ENCODE peak calls at places on chromosomes 6 and 20, in six cellular contexts. L, R, H, W, V and M are unnamed samples.

GRCh38 chr6:141848029-141848890 is 284.5 kb upstream of the GJE1 start:
- DNase-seq in L (peak; percentile 33), R (no peak), H (peak; percentile 13), W (no peak), V (peak; percentile 32), M (no peak)

GRCh38 chr6:41894366-41895299 is 542 bp downstream of the USP49 start:
- DNase-seq in L (no peak), R (peak; percentile 61), H (peak; percentile 54), W (no peak), V (peak; percentile 17), M (peak; percentile 10)

GRCh38 chr20:42749548-42749947 is 440.2 kb downstream of the PTPRT start:
- DNase-seq in L (no peak), R (no peak), H (no peak), W (no peak), V (no peak), M (peak; percentile 1)

GRCh38 chr20:50593005-50593335 is 82.8 kb downstream of the PTPN1 start:
- DNase-seq in L (no peak), R (no peak), H (no peak), W (no peak), V (no peak), M (no peak)

GRCh38 chr6:53280207-53280606 is 68.5 kb downstream of the ELOVL5 start:
- DNase-seq in L (peak; percentile 19), R (no peak), H (no peak), W (no peak), V (no peak), M (no peak)

GRCh38 chr6:16121339-16121738 is 7.5 kb upstream of the MYLIP start:
- DNase-seq in L (no peak), R (no peak), H (no peak), W (no peak), V (no peak), M (no peak)

GRCh38 chr6:10721850-10722569 is 860 bp upstream of the TMEM14C start:
- DNase-seq in L (no peak), R (no peak), H (no peak), W (no peak), V (no peak), M (no peak)

GRCh38 chr6:41605649-41606048 is 32.6 kb upstream of the MDFI start:
- DNase-seq in L (no peak), R (no peak), H (no peak), W (no peak), V (no peak), M (no peak)

GRCh38 chr6:32177182-32177787 is 920 bp upstream of the RNF5 start:
- DNase-seq in L (peak; percentile 53), R (peak; percentile 85), H (no peak), W (no peak), V (no peak), M (peak; percentile 82)

GRCh38 chr6:117206951-117207687 is 58.2 kb upstream of the VGLL2 start:
- DNase-seq in L (no peak), R (peak; percentile 51), H (no peak), W (no peak), V (peak; percentile 43), M (no peak)

GRCh38 chr6:71400852-71401251 is 112.2 kb downstream of the OGFRL1 start:
- DNase-seq in L (no peak), R (no peak), H (peak; percentile 34), W (no peak), V (no peak), M (no peak)

GRCh38 chr20:11229772-11230171 is 556.0 kb upstream of the JAG1 start:
- DNase-seq in L (no peak), R (no peak), H (peak; percentile 96), W (no peak), V (peak; percentile 98), M (peak; percentile 29)

GRCh38 chr6:82841309-82841708 is 224.3 kb downstream of the UBE3D start:
- DNase-seq in L (no peak), R (peak; percentile 21), H (no peak), W (no peak), V (no peak), M (no peak)

GRCh38 chr6:27031302-27031701 is 216.2 kb upstream of the PRSS16 start:
- DNase-seq in L (no peak), R (no peak), H (no peak), W (no peak), V (peak; percentile 62), M (no peak)

GRCh38 chr6:90545450-90545849 is 41.4 kb downstream of the MAP3K7 start:
- DNase-seq in L (no peak), R (no peak), H (peak; percentile 52), W (no peak), V (peak; percentile 9), M (no peak)

GRCh38 chr6:24935753-24936152 is at the start of gene RIPOR2:
- DNase-seq in L (no peak), R (peak; percentile 87), H (no peak), W (no peak), V (no peak), M (no peak)

GRCh38 chr6:105890521-105891244 is 195.5 kb upstream of the PRDM1 start:
- DNase-seq in L (no peak), R (no peak), H (peak; percentile 21), W (no peak), V (peak; percentile 61), M (no peak)

GRCh38 chr6:80185492-80185891 is 79.0 kb downstream of the BCKDHB start:
- DNase-seq in L (no peak), R (no peak), H (no peak), W (no peak), V (no peak), M (no peak)

GRCh38 chr6:40957616-40958492 is 81.2 kb downstream of the UNC5CL start:
- DNase-seq in L (no peak), R (no peak), H (peak; percentile 92), W (no peak), V (peak; percentile 81), M (no peak)

GRCh38 chr6:46626228-46626909 is 26.2 kb downstream of the CYP39A1 start:
- DNase-seq in L (peak; percentile 50), R (peak; percentile 64), H (peak; percentile 73), W (peak; percentile 7), V (peak; percentile 31), M (peak; percentile 39)

GRCh38 chr6:40336986-40337780 is 250.0 kb downstream of the LRFN2 start:
- DNase-seq in L (no peak), R (no peak), H (no peak), W (no peak), V (no peak), M (no peak)

GRCh38 chr6:128412680-128413079 is 107.7 kb downstream of the PTPRK start:
- DNase-seq in L (no peak), R (no peak), H (no peak), W (no peak), V (peak; percentile 13), M (peak; percentile 73)

GRCh38 chr6:2361195-2361594 is 115.8 kb upstream of the GMDS start:
- DNase-seq in L (no peak), R (no peak), H (no peak), W (no peak), V (no peak), M (no peak)

GRCh38 chr6:102154176-102154575 is 760.7 kb downstream of the GRIK2 start:
- DNase-seq in L (no peak), R (no peak), H (no peak), W (no peak), V (no peak), M (no peak)

GRCh38 chr6:104321301-104321700 is 538.4 kb downstream of the HACE1 start:
- DNase-seq in L (no peak), R (no peak), H (no peak), W (no peak), V (no peak), M (no peak)

GRCh38 chr20:1891263-1892121 is 3.7 kb upstream of the SIRPA start:
- DNase-seq in L (no peak), R (no peak), H (no peak), W (no peak), V (no peak), M (peak; percentile 83)

GRCh38 chr6:107489636-107490567 is at the start of gene SOBP:
- DNase-seq in L (peak; percentile 19), R (peak; percentile 72), H (peak; percentile 68), W (no peak), V (peak; percentile 15), M (peak; percentile 63)

GRCh38 chr6:107488875-107489635 is 862 bp upstream of the SOBP start:
- DNase-seq in L (no peak), R (peak; percentile 86), H (peak; percentile 47), W (no peak), V (peak; percentile 17), M (peak; percentile 38)

GRCh38 chr6:107491791-107492674 is 2.1 kb downstream of the SOBP start:
- DNase-seq in L (no peak), R (no peak), H (peak; percentile 72), W (no peak), V (peak; percentile 70), M (no peak)

GRCh38 chr6:107491059-107491609 is 1.2 kb downstream of the SOBP start:
- DNase-seq in L (no peak), R (peak; percentile 80), H (peak; percentile 73), W (no peak), V (peak; percentile 9), M (no peak)

GRCh38 chr6:107490568-107491058 is 696 bp downstream of the SOBP start:
- DNase-seq in L (no peak), R (no peak), H (no peak), W (no peak), V (no peak), M (no peak)
- TF ChIP-seq EZH2 in L (no peak), R (peak; percentile 62), H (no peak), W (peak; percentile 17), V (peak; percentile 84), M (no peak)

GRCh38 chr6:35508027-35508426 is 4.7 kb downstream of the TULP1 start:
- DNase-seq in L (no peak), R (no peak), H (no peak), W (no peak), V (no peak), M (no peak)
- TF ChIP-seq EZH2 in L (no peak), R (no peak), H (no peak), W (no peak), V (no peak), M (no peak)

DNA sequence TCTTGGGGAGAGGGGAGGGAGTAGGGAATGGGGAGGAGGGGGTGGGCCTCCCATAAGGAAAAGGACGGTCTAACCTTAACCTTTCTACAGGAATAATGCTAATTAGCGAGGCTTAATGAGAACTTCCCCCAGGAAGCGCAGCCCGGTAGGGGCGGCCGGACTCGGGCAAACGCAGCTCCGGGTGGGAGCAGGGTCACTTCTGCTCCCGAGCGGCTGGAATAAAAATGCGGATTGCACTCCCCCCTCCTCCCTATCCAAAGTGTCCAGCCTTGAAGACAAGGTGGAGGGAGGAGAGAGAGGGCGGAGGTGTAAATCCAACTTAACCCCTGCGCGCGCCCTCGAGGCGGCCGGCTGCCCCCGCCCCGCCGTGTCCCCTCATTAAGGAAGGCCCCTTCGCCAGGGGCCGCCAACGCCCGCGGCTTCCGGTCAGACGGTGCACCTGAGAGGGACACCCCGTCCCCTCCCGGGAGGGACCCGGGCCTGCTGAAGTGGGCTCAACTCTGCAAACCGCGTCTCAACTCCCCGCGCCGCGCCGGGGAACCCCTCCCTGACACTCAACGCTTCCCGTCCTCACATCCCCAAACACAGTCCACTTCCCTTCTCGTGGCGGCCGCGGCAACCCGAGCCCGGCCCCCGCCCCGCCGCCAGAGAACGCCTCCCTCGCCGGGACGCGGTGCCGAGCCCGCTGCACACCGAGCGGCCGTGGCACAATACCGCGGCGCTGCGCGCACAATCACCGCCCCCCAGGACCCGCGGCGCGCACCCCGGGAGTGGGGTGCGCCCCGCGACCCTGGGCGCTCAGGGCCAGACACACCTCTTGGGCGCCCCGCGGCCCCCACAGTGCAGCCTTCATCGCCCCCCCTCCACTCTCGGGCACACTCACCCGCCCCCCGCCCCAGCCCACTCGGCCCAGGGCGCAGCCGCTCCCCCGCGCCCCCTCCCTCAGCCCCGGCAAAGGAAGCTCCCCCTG is 102.6 kb downstream of the NOL4L start:
- DNase-seq in L (no peak), R (peak; percentile 86), H (peak; percentile 63), W (no peak), V (peak; percentile 13), M (no peak)
- TF ChIP-seq EZH2 in L (no peak), R (no peak), H (no peak), W (no peak), V (no peak), M (no peak)

GRCh38 chr6:29723666-29724588 is 693 bp downstream of the HLA-F start:
- DNase-seq in L (peak; percentile 27), R (peak; percentile 80), H (peak; percentile 47), W (no peak), V (no peak), M (no peak)
- TF ChIP-seq EZH2 in L (no peak), R (peak; percentile 59), H (no peak), W (no peak), V (no peak), M (no peak)